ENCODE peak calls at places on chromosome 6, in eight cellular contexts. Z is T-helper 2 cell; S is activated CD4-positive, alpha-beta T cell treated with anti-CD3 and anti-CD28 coated beads for 36 hours; A is HS-5; B is RPMI8226; H is fibroblast of the conjunctiva; I is astrocyte; K is OCI-LY7. E is an unnamed sample.

GRCh38 chr6:66096679-66097078 is 389.7 kb upstream of the EYS start:
- DNase-seq in Z (no peak), B (no peak), S (no peak), I (no peak), A (no peak), H (no peak), K (no peak), E (no peak)

GRCh38 chr6:130366011-130366963 is at the start of gene TMEM200A:
- DNase-seq in Z (no peak), H (peak; percentile 29), A (no peak), B (no peak), S (peak; percentile 56), K (no peak), I (peak; percentile 51), E (peak; percentile 31)

GRCh38 chr6:127813682-127814027 is 87.2 kb downstream of the THEMIS start:
- DNase-seq in A (no peak), S (no peak), B (no peak), I (no peak), K (no peak), Z (no peak), H (no peak), E (no peak)

GRCh38 chr6:63582579-63583231 is 10.4 kb downstream of the LOC128125822 start:
- DNase-seq in Z (no peak), A (no peak), K (no peak), B (no peak), I (no peak), H (no peak), S (no peak), E (no peak)

GRCh38 chr6:138509371-138509770 is 10.1 kb upstream of the NHSL1 start:
- DNase-seq in S (peak; percentile 66), A (no peak), B (peak; percentile 7), I (no peak), H (no peak), K (peak; percentile 60), Z (no peak), E (no peak)

GRCh38 chr6:135665935-135666334 is 168.4 kb upstream of the AHI1 start:
- DNase-seq in K (no peak), Z (no peak), H (no peak), A (no peak), S (no peak), I (no peak), B (no peak), E (no peak)

GRCh38 chr6:138909511-138909910 is 78.5 kb downstream of the REPS1 start:
- DNase-seq in B (no peak), S (no peak), K (no peak), H (no peak), I (no peak), A (no peak), Z (no peak), E (no peak)

GRCh38 chr6:37279366-37280134 is 21.6 kb upstream of the TMEM217 start:
- DNase-seq in Z (no peak), I (peak; percentile 12), A (no peak), H (peak; percentile 23), K (no peak), B (no peak), S (no peak), E (peak; percentile 23)

GRCh38 chr6:14713966-14714631 is 531.8 kb upstream of the JARID2 start:
- DNase-seq in I (no peak), K (no peak), H (no peak), A (no peak), Z (no peak), B (no peak), S (no peak), E (no peak)

GRCh38 chr6:88761237-88762031 is 202.0 kb downstream of the RNGTT start:
- DNase-seq in H (no peak), I (no peak), A (no peak), B (no peak), K (peak; percentile 54), S (no peak), Z (no peak), E (no peak)

GRCh38 chr6:6825986-6826901 is 237.7 kb downstream of the LY86 start:
- DNase-seq in B (peak; percentile 96), A (no peak), Z (no peak), S (no peak), K (no peak), I (no peak), H (no peak), E (no peak)

GRCh38 chr6:112251170-112251945 is 3.0 kb downstream of the LAMA4 start:
- DNase-seq in Z (no peak), S (no peak), A (no peak), B (no peak), I (peak; percentile 87), H (peak; percentile 82), K (no peak), E (peak; percentile 82)

GRCh38 chr6:27777126-27777525 is 135.1 kb downstream of the OR2B2 start:
- DNase-seq in H (no peak), I (no peak), K (no peak), S (no peak), B (no peak), A (no peak), Z (no peak), E (no peak)

GRCh38 chr6:6006428-6007310 is at the start of gene NRN1:
- DNase-seq in K (peak; percentile 33), A (no peak), S (peak; percentile 57), H (no peak), B (no peak), Z (no peak), I (no peak), E (no peak)

GRCh38 chr6:37072526-37072925 is 67.1 kb downstream of the FGD2 start:
- DNase-seq in I (no peak), Z (no peak), S (no peak), B (peak; percentile 61), K (no peak), H (no peak), A (no peak), E (no peak)

GRCh38 chr6:168096271-168096764 is 17.3 kb upstream of the FRMD1 start:
- DNase-seq in A (no peak), H (no peak), S (no peak), Z (no peak), K (no peak), B (no peak), I (no peak), E (no peak)

GRCh38 chr6:163147988-163148387 is 266.5 kb upstream of the QKI start:
- DNase-seq in A (no peak), I (no peak), Z (no peak), S (no peak), K (no peak), B (peak; percentile 8), H (no peak), E (no peak)

GRCh38 chr6:1702580-1703051 is 92.9 kb downstream of the FOXC1 start:
- DNase-seq in K (no peak), I (no peak), H (no peak), S (no peak), A (no peak), B (no peak), Z (no peak), E (no peak)

GRCh38 chr6:4943716-4944115 is 60.1 kb downstream of the RPP40 start:
- DNase-seq in B (no peak), H (no peak), Z (no peak), A (no peak), K (no peak), I (no peak), S (no peak), E (no peak)

GRCh38 chr6:155033021-155033801 is 38.1 kb downstream of the TIAM2 start:
- DNase-seq in A (no peak), K (no peak), H (no peak), Z (no peak), S (no peak), B (no peak), I (no peak), E (no peak)

GRCh38 chr6:75368151-75368779 is 83.7 kb upstream of the TMEM30A start:
- DNase-seq in Z (no peak), A (no peak), S (peak; percentile 22), B (peak; percentile 44), I (no peak), K (peak; percentile 12), H (no peak), E (no peak)

E was measured in AG09319.